ENCODE peak calls at places on chromosomes 7 and 10, in ten cellular contexts. Y is T-helper 2 cell; Q is stimulated activated CD8-positive, alpha-beta memory T cell treated with anti-CD3 and anti-CD28 coated beads, Interleukin-2, amount 100 ng/mL, for 1 hour; C is aorta; I is NCI-H460; L is HEK293T; E is activated naive CD8-positive, alpha-beta T cell treated with anti-CD3 and anti-CD28 coated beads, Interleukin-2, amount 50 U/mL, for 16 hours; G is activated gamma-delta T cell treated with anti-CD3 and anti-CD28 coated beads, Interleukin-2, amount 50 U/mL, for 16 hours; V is small intestine; S is D721Med. O is an unnamed sample.

GRCh38 chr10:75097666-75098285 is 13.7 kb upstream of the SAMD8 start:
- DNase-seq in Y (no peak), Q (no peak), C (peak; percentile 61), I (no peak), L (peak; percentile 37), E (no peak), G (no peak), V (no peak), S (peak; percentile 55), O (peak; percentile 72)

GRCh38 chr10:99013885-99014284 is 221.8 kb downstream of the HPSE2 start:
- DNase-seq in Y (no peak), Q (no peak), C (peak; percentile 70), I (no peak), L (no peak), E (no peak), G (no peak), V (no peak), S (no peak), O (no peak)

GRCh38 chr10:178208-178607 is 43.0 kb downstream of the ZMYND11 start:
- DNase-seq in Y (no peak), Q (no peak), C (no peak), I (peak; percentile 20), L (peak; percentile 9), E (no peak), G (no peak), V (peak; percentile 31), S (no peak), O (no peak)

GRCh38 chr10:64096941-64097340 is 575.7 kb downstream of the REEP3 start:
- DNase-seq in Y (no peak), Q (no peak), C (no peak), I (no peak), L (no peak), E (no peak), G (no peak), V (no peak), S (no peak), O (no peak)

GRCh38 chr10:49516216-49516970 is 22.5 kb downstream of the ERCC6 start:
- DNase-seq in Y (no peak), Q (no peak), C (no peak), I (no peak), L (no peak), E (no peak), G (no peak), V (no peak), S (no peak), O (no peak)

GRCh38 chr7:138945169-138945568 is 36.0 kb downstream of the KIAA1549 start:
- DNase-seq in Y (no peak), Q (no peak), C (no peak), I (no peak), L (no peak), E (no peak), G (no peak), V (no peak), S (peak; percentile 51), O (peak; percentile 43)

GRCh38 chr10:118594392-118595063 is 920 bp downstream of the PRLHR start:
- DNase-seq in Y (peak; percentile 8), Q (no peak), C (peak; percentile 77), I (no peak), L (no peak), E (no peak), G (no peak), V (no peak), S (no peak), O (peak; percentile 78)

GRCh38 chr10:96235326-96236089 is 35.9 kb downstream of the BLNK start:
- DNase-seq in Y (no peak), Q (no peak), C (no peak), I (no peak), L (no peak), E (no peak), G (no peak), V (no peak), S (no peak), O (no peak)

O was measured in WERI-Rb-1.